ENCODE peak calls at places on chromosome 12, in four cellular contexts. X, Q, R and N are unnamed samples.

GRCh38 chr12:27226319-27226984 is 17.6 kb upstream of the STK38L start:
- DNase-seq in Q (peak), X (no peak), R (no peak), N (no peak)

GRCh38 chr12:99983721-99984258 is 946 bp downstream of the ANKS1B start:
- DNase-seq in R (no peak), Q (no peak), X (no peak), N (no peak)

GRCh38 chr12:48991247-48992050 is 7.7 kb downstream of the DDN start:
- DNase-seq in R (no peak), X (no peak), Q (no peak), N (no peak)

GRCh38 chr12:68100241-68100640 is 59.3 kb downstream of the IFNG start:
- DNase-seq in Q (no peak), X (no peak), R (no peak), N (no peak)

GRCh38 chr12:32502693-32503510 is 103.5 kb downstream of the FGD4 start:
- DNase-seq in Q (no peak), R (no peak), X (no peak), N (no peak)

GRCh38 chr12:105935106-105935505 is 203.6 kb downstream of the NUAK1 start:
- DNase-seq in Q (no peak), R (no peak), X (no peak), N (no peak)

GRCh38 chr12:124426594-124427550 is 132.0 kb downstream of the RFLNA start:
- DNase-seq in R (no peak), X (no peak), Q (no peak), N (no peak)

GRCh38 chr12:57593187-57593586 is 2.2 kb downstream of the PIP4K2C start:
- DNase-seq in R (no peak), Q (no peak), X (no peak), N (no peak)

GRCh38 chr12:41333988-41334387 is 145.9 kb downstream of the PDZRN4 start:
- DNase-seq in X (no peak), Q (no peak), R (no peak), N (no peak)

GRCh38 chr12:120764766-120765165 is 39.1 kb downstream of the ACADS start:
- DNase-seq in X (no peak), Q (no peak), R (no peak), N (no peak)

GRCh38 chr12:111777345-111778045 is 10.8 kb downstream of the ALDH2 start:
- DNase-seq in R (no peak), X (no peak), Q (peak), N (no peak)

GRCh38 chr12:65892905-65893304 is 68.6 kb downstream of the HMGA2 start:
- DNase-seq in X (no peak), Q (no peak), R (no peak), N (no peak)

GRCh38 chr12:57370696-57371095 is 60.1 kb downstream of the R3HDM2 start:
- DNase-seq in Q (no peak), R (no peak), X (no peak), N (no peak)

GRCh38 chr12:127957001-127957660 is 309.8 kb upstream of the TMEM132C start:
- DNase-seq in X (no peak), R (no peak), Q (no peak), N (no peak)

GRCh38 chr12:132201391-132202120 is 57.3 kb downstream of the NOC4L start:
- DNase-seq in Q (no peak), X (no peak), R (no peak), N (no peak)

GRCh38 chr12:108430926-108431325 is 84.2 kb upstream of the FICD start:
- DNase-seq in R (no peak), Q (no peak), X (no peak), N (no peak)